ENCODE peak calls at places on chromosomes 13 and 19, in ten cellular contexts. I, C, X, R, B, T, N, G, H and L are unnamed samples.

GRCh38 chr19:17058236-17058635 is 17.0 kb downstream of the HAUS8 start:
- DNase-seq in I (no peak), C (no peak), X (peak), R (no peak), B (no peak), T (peak), N (peak), G (no peak), H (peak), L (no peak)

GRCh38 chr13:77872995-77873394 is 45.6 kb downstream of the EDNRB start:
- DNase-seq in I (no peak), C (no peak), X (peak), R (no peak), B (no peak), T (no peak), N (peak), G (no peak), H (peak), L (no peak)

GRCh38 chr19:6092329-6093286 is 17.7 kb downstream of the RFX2 start:
- DNase-seq in I (no peak), C (peak), X (peak), R (peak), B (peak), T (peak), N (peak), G (peak), H (peak), L (peak)

GRCh38 chr19:5627395-5627904 is 4.6 kb downstream of the SAFB start:
- DNase-seq in I (peak), C (no peak), X (peak), R (peak), B (peak), T (no peak), N (peak), G (peak), H (no peak), L (no peak)

GRCh38 chr19:40609561-40610395 is 8.6 kb downstream of the LTBP4 start:
- DNase-seq in I (peak), C (peak), X (no peak), R (peak), B (peak), T (peak), N (peak), G (peak), H (peak), L (peak)

GRCh38 chr19:33689886-33690285 is 68.1 kb downstream of the CHST8 start:
- DNase-seq in I (no peak), C (peak), X (no peak), R (no peak), B (no peak), T (no peak), N (no peak), G (no peak), H (no peak), L (no peak)

GRCh38 chr13:83153833-83154232 is 728.4 kb downstream of the SLITRK1 start:
- DNase-seq in I (no peak), C (no peak), X (no peak), R (no peak), B (no peak), T (no peak), N (no peak), G (no peak), H (no peak), L (no peak)

GRCh38 chr19:12052057-12052570 is 647 bp downstream of the ZNF878 start:
- DNase-seq in I (no peak), C (peak), X (peak), R (no peak), B (peak), T (no peak), N (peak), G (no peak), H (peak), L (no peak)

GRCh38 chr19:623974-624373 is 9.4 kb downstream of the POLRMT start:
- DNase-seq in I (no peak), C (no peak), X (peak), R (no peak), B (no peak), T (no peak), N (peak), G (no peak), H (no peak), L (no peak)

GRCh38 chr13:43946281-43946680 is 66.6 kb downstream of the LACC1 start:
- DNase-seq in I (no peak), C (no peak), X (no peak), R (no peak), B (no peak), T (no peak), N (no peak), G (no peak), H (no peak), L (no peak)

GRCh38 chr19:23774156-23774971 is 15.7 kb upstream of the ZNF681 start:
- DNase-seq in I (no peak), C (peak), X (no peak), R (no peak), B (no peak), T (no peak), N (peak), G (no peak), H (peak), L (no peak)

GRCh38 chr19:7953060-7953459 is 9.6 kb upstream of the TIMM44 start:
- DNase-seq in I (no peak), C (no peak), X (peak), R (no peak), B (no peak), T (no peak), N (peak), G (no peak), H (peak), L (peak)

GRCh38 chr19:40331052-40331451 is 17.1 kb downstream of the C19orf47 start:
- DNase-seq in I (no peak), C (no peak), X (no peak), R (peak), B (no peak), T (no peak), N (no peak), G (no peak), H (peak), L (no peak)

GRCh38 chr13:113800576-113800926 is 41.5 kb downstream of the TMEM255B start:
- DNase-seq in I (no peak), C (no peak), X (no peak), R (no peak), B (no peak), T (no peak), N (no peak), G (no peak), H (no peak), L (no peak)

GRCh38 chr13:98293103-98293502 is 116.0 kb upstream of the RNF113B start:
- DNase-seq in I (no peak), C (no peak), X (no peak), R (peak), B (no peak), T (no peak), N (no peak), G (no peak), H (no peak), L (no peak)

GRCh38 chr13:43755844-43756243 is 30.9 kb downstream of the ENOX1 start:
- DNase-seq in I (no peak), C (no peak), X (no peak), R (no peak), B (no peak), T (no peak), N (no peak), G (no peak), H (no peak), L (no peak)

GRCh38 chr19:1864480-1865171 is 1.2 kb upstream of the KLF16 start:
- DNase-seq in I (no peak), C (peak), X (peak), R (no peak), B (peak), T (no peak), N (peak), G (peak), H (peak), L (peak)

GRCh38 chr19:3893509-3894179 is 13.2 kb downstream of the ATCAY start:
- DNase-seq in I (no peak), C (no peak), X (no peak), R (no peak), B (no peak), T (no peak), N (no peak), G (no peak), H (no peak), L (no peak)

GRCh38 chr13:109790951-109791605 is 4.7 kb upstream of the IRS2 start:
- DNase-seq in I (no peak), C (peak), X (peak), R (no peak), B (peak), T (peak), N (peak), G (no peak), H (peak), L (no peak)

GRCh38 chr13:28128030-28128429 is 10.3 kb upstream of the PAN3 start:
- DNase-seq in I (no peak), C (no peak), X (no peak), R (no peak), B (no peak), T (no peak), N (no peak), G (no peak), H (no peak), L (no peak)

GRCh38 chr13:95781016-95781415 is 104.1 kb downstream of the DNAJC3 start:
- DNase-seq in I (no peak), C (no peak), X (no peak), R (no peak), B (no peak), T (no peak), N (no peak), G (no peak), H (no peak), L (no peak)

GRCh38 chr13:110454956-110455355 is 106.6 kb downstream of the RAB20 start:
- DNase-seq in I (no peak), C (no peak), X (no peak), R (no peak), B (no peak), T (no peak), N (no peak), G (peak), H (no peak), L (no peak)

GRCh38 chr19:7533281-7533819 is 2.2 kb upstream of the PNPLA6 start:
- DNase-seq in I (no peak), C (no peak), X (peak), R (peak), B (peak), T (no peak), N (peak), G (peak), H (peak), L (no peak)

GRCh38 chr19:43914051-43914450 is 21.0 kb downstream of the ZNF45 start:
- DNase-seq in I (no peak), C (no peak), X (no peak), R (no peak), B (no peak), T (no peak), N (peak), G (no peak), H (no peak), L (no peak)
- H3K4me3 ChIP-seq in I (no peak), C (no peak), X (no peak), R (no peak), B (no peak), T (no peak), N (no peak), G (no peak), H (no peak), L (no peak)

DNA sequence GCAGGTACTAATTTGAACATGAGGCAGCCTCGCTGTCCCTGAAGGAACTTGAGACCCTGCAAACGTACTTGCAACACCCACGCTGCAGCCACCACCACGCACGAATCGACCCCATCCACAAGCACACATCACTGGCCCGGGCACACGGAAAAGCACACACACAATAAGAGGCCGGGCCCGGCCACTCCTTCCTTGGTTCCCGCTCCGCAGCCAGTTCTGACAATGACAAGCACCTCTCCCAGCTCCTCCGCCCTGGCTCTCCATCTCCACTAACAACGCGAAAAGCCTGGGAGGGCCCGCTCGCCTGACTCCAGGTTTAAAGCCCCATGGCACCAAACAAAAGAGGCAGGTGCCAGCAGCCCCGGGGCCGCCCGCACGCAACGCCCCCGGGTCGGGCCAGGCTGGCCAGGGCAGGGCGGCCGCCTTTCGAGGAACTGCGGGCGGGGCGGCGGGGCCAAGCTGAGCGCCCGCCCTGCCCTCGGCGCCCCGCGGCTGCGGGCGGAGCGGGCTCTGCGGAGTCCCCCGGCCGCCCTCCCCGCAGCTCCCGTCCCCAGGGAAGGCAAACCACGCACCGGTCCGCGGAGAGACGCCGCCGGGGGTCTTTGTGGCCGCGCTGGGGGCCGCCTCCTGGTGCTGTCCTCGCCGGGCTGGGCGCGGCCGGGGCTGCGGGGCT is 504 bp downstream of the DCLK1 start:
- DNase-seq in I (no peak), C (peak), X (no peak), R (no peak), B (peak), T (no peak), N (peak), G (peak), H (peak), L (peak)
- H3K4me3 ChIP-seq in I (no peak), C (peak), X (peak), R (peak), B (peak), T (peak), N (peak), G (peak), H (no peak), L (peak)

GRCh38 chr19:53982056-53982455 is 9.4 kb upstream of the CACNG6 start:
- DNase-seq in I (no peak), C (peak), X (no peak), R (no peak), B (peak), T (no peak), N (no peak), G (no peak), H (no peak), L (no peak)
- H3K4me3 ChIP-seq in I (no peak), C (no peak), X (peak), R (peak), B (peak), T (peak), N (peak), G (peak), H (no peak), L (peak)

DNA sequence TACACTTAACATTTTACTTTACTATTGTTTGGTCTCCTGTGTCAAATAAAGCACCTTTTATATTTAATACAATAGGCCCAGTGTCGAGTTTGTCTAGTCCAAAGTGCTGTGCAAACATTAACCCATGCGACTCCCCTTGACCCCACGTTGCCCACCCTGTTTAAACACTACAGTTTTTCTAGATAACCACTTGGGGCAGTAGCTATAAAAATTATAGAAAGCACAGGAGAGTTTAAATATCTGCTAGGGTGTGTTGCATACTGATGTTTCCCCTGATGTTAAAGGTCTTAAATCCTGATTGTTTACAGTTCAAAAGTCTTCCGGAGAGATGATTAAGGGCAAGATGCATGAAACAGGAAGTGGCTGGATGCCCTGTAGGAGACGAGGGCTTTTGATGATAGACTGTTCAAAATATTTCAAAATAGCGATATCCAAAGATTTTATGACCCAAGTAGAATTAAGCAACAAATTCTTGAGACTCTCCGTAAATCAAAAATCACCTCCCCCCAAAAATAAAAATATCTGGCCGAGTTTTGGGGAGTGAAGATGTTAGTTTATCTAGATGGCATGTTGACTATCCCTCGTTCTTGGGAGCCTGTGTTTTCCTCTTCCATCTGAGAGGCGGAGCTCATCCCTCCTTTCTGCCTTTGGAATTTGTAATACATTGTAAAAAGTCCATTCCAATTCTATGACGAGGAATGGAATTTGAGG is 167.1 kb downstream of the FGF9 start:
- DNase-seq in I (no peak), C (no peak), X (peak), R (no peak), B (peak), T (no peak), N (no peak), G (no peak), H (no peak), L (no peak)
- H3K4me3 ChIP-seq in I (no peak), C (no peak), X (no peak), R (no peak), B (no peak), T (no peak), N (no peak), G (no peak), H (no peak), L (no peak)